ENCODE peak calls at places on chromosomes 12 and 14, in ten cellular contexts. X is epithelial cell of esophagus; E is GOT3; J is NCI-H748 treated with DMSO at 0.1 percent for 48 hours; V is RKO; K is dorsolateral prefrontal cortex; T is NCI-H1105; O is body of pancreas; B is effector CD4-positive, alpha-beta T cell; C is non-pigmented ciliary epithelial cell. U is an unnamed sample.

GRCh38 chr14:102580552-102581110 is 11.8 kb upstream of the RCOR1 start:
- DNase-seq in X (peak; percentile 41), E (no peak), J (no peak), V (no peak), K (no peak), T (no peak), O (no peak), B (no peak), C (no peak), U (no peak)

GRCh38 chr12:53997324-53998173 is 2.4 kb upstream of the HOXC9 start:
- DNase-seq in X (no peak), E (no peak), J (no peak), V (no peak), K (no peak), T (no peak), O (no peak), B (no peak), C (no peak), U (no peak)

GRCh38 chr12:27060740-27061139 is 21.6 kb downstream of the C12orf71 start:
- DNase-seq in X (no peak), E (no peak), J (no peak), V (no peak), K (no peak), T (no peak), O (no peak), B (no peak), C (no peak), U (no peak)

GRCh38 chr14:103537175-103537990 is 8.4 kb downstream of the TRMT61A start:
- DNase-seq in X (no peak), E (no peak), J (no peak), V (peak; percentile 57), K (no peak), T (no peak), O (no peak), B (no peak), C (no peak), U (no peak)

GRCh38 chr14:28052251-28052650 is 714.3 kb upstream of the FOXG1 start:
- DNase-seq in X (no peak), E (no peak), J (no peak), V (no peak), K (no peak), T (no peak), O (no peak), B (no peak), C (no peak), U (no peak)

GRCh38 chr12:123938679-123939480 is 33.8 kb downstream of the CCDC92 start:
- DNase-seq in X (no peak), E (no peak), J (no peak), V (no peak), K (no peak), T (no peak), O (no peak), B (no peak), C (no peak), U (no peak)

GRCh38 chr14:70641548-70642312 is at the start of gene TTC9:
- DNase-seq in X (no peak), E (no peak), J (no peak), V (no peak), K (no peak), T (peak; percentile 38), O (peak; percentile 19), B (peak; percentile 39), C (no peak), U (no peak)

GRCh38 chr14:104977681-104978647 is at the start of gene AHNAK2:
- DNase-seq in X (peak; percentile 88), E (no peak), J (peak; percentile 70), V (peak; percentile 86), K (peak; percentile 61), T (peak; percentile 76), O (peak; percentile 77), B (peak; percentile 32), C (no peak), U (peak; percentile 60)

GRCh38 chr12:42332301-42332894 is 6.4 kb downstream of the PPHLN1 start:
- DNase-seq in X (peak; percentile 56), E (no peak), J (peak; percentile 50), V (peak; percentile 73), K (no peak), T (peak; percentile 40), O (peak; percentile 25), B (peak; percentile 33), C (no peak), U (peak; percentile 58)

GRCh38 chr14:49550284-49551184 is 35.6 kb downstream of the RPS29 start:
- DNase-seq in X (peak; percentile 25), E (no peak), J (peak; percentile 11), V (peak; percentile 56), K (no peak), T (no peak), O (no peak), B (no peak), C (no peak), U (no peak)

GRCh38 chr12:5432011-5432400 is at the start of gene NTF3:
- DNase-seq in X (peak; percentile 17), E (no peak), J (peak; percentile 27), V (no peak), K (no peak), T (peak; percentile 34), O (no peak), B (no peak), C (no peak), U (peak; percentile 56)

GRCh38 chr12:120363274-120363855 is 5.6 kb downstream of the MSI1 start:
- DNase-seq in X (no peak), E (no peak), J (no peak), V (no peak), K (no peak), T (no peak), O (no peak), B (no peak), C (no peak), U (no peak)

GRCh38 chr12:71958993-71959588 is 20.4 kb downstream of the TPH2 start:
- DNase-seq in X (no peak), E (no peak), J (no peak), V (no peak), K (no peak), T (no peak), O (no peak), B (no peak), C (no peak), U (no peak)

GRCh38 chr12:6368906-6369525 is 6.3 kb downstream of the SCNN1A start:
- DNase-seq in X (no peak), E (no peak), J (no peak), V (no peak), K (no peak), T (no peak), O (no peak), B (no peak), C (no peak), U (no peak)

GRCh38 chr12:5096241-5096880 is 52.7 kb downstream of the KCNA5 start:
- DNase-seq in X (no peak), E (no peak), J (no peak), V (no peak), K (no peak), T (no peak), O (no peak), B (no peak), C (no peak), U (no peak)

GRCh38 chr14:95156765-95157194 is 549 bp downstream of the DICER1 start:
- DNase-seq in X (peak; percentile 40), E (no peak), J (no peak), V (no peak), K (no peak), T (no peak), O (peak; percentile 52), B (peak; percentile 15), C (no peak), U (peak; percentile 51)

GRCh38 chr12:89827592-89827991 is 119.0 kb upstream of the ATP2B1 start:
- DNase-seq in X (no peak), E (no peak), J (peak; percentile 83), V (no peak), K (no peak), T (peak; percentile 50), O (no peak), B (no peak), C (no peak), U (no peak)

GRCh38 chr12:115404761-115405470 is 720.9 kb upstream of the TBX3 start:
- DNase-seq in X (peak; percentile 54), E (no peak), J (no peak), V (no peak), K (no peak), T (no peak), O (no peak), B (no peak), C (peak; percentile 80), U (no peak)

GRCh38 chr12:114041136-114041535 is 75.0 kb upstream of the RBM19 start:
- DNase-seq in X (no peak), E (no peak), J (no peak), V (no peak), K (no peak), T (no peak), O (no peak), B (no peak), C (no peak), U (no peak)

GRCh38 chr12:132597333-132598283 is 12.8 kb downstream of the LRCOL1 start:
- DNase-seq in X (peak; percentile 48), E (no peak), J (peak; percentile 41), V (no peak), K (no peak), T (peak; percentile 21), O (no peak), B (peak; percentile 19), C (no peak), U (no peak)

GRCh38 chr14:91358654-91359210 is 58.9 kb downstream of the CCDC88C start:
- DNase-seq in X (peak; percentile 71), E (no peak), J (no peak), V (no peak), K (no peak), T (no peak), O (no peak), B (no peak), C (no peak), U (no peak)

GRCh38 chr14:68937790-68938514 is 41.1 kb downstream of the ACTN1 start:
- DNase-seq in X (peak; percentile 50), E (no peak), J (no peak), V (no peak), K (no peak), T (no peak), O (peak; percentile 74), B (no peak), C (no peak), U (peak; percentile 66)

GRCh38 chr12:6178981-6179761 is 21.0 kb upstream of the CD9 start:
- DNase-seq in X (no peak), E (no peak), J (no peak), V (no peak), K (no peak), T (no peak), O (no peak), B (no peak), C (no peak), U (no peak)

GRCh38 chr14:24368562-24369252 is 723 bp downstream of the NFATC4 start:
- DNase-seq in X (no peak), E (no peak), J (peak; percentile 10), V (no peak), K (no peak), T (peak; percentile 52), O (peak; percentile 46), B (no peak), C (no peak), U (no peak)